ENCODE peak calls at places on chromosome 15, in ten cellular contexts. One of them, this sample, is unnamed.

GRCh38 chr15:101062471-101063171 is 143.5 kb downstream of the LRRK1 start:
- DNase-seq in ovary: no peak
- DNase-seq in breast epithelium: no peak
- DNase-seq in IMR-90: no peak
- DNase-seq in uterus: no peak
- DNase-seq in esophagus squamous epithelium: no peak
- DNase-seq in sigmoid colon: peak; percentile 42
- DNase-seq in upper lobe of left lung: no peak
- DNase-seq in body of pancreas: no peak
- DNase-seq in GM12878: peak; percentile 51
- DNase-seq in this sample: peak; percentile 27

GRCh38 chr15:49831206-49831965 is 210.5 kb downstream of the DTWD1 start:
- DNase-seq in ovary: no peak
- DNase-seq in breast epithelium: peak; percentile 28
- DNase-seq in IMR-90: peak; percentile 95
- DNase-seq in uterus: peak; percentile 58
- DNase-seq in esophagus squamous epithelium: no peak
- DNase-seq in sigmoid colon: peak; percentile 74
- DNase-seq in upper lobe of left lung: no peak
- DNase-seq in body of pancreas: peak; percentile 45
- DNase-seq in GM12878: no peak
- DNase-seq in this sample: no peak

GRCh38 chr15:88717342-88718017 is 78.7 kb downstream of the ISG20 start:
- DNase-seq in ovary: no peak
- DNase-seq in breast epithelium: no peak
- DNase-seq in IMR-90: no peak
- DNase-seq in uterus: no peak
- DNase-seq in esophagus squamous epithelium: no peak
- DNase-seq in sigmoid colon: no peak
- DNase-seq in upper lobe of left lung: no peak
- DNase-seq in body of pancreas: no peak
- DNase-seq in GM12878: no peak
- DNase-seq in this sample: no peak

GRCh38 chr15:73273181-73274002 is 95.4 kb downstream of the HCN4 start:
- DNase-seq in ovary: peak; percentile 61
- DNase-seq in breast epithelium: peak; percentile 31
- DNase-seq in IMR-90: peak; percentile 67
- DNase-seq in uterus: peak; percentile 41
- DNase-seq in esophagus squamous epithelium: no peak
- DNase-seq in sigmoid colon: peak; percentile 71
- DNase-seq in upper lobe of left lung: no peak
- DNase-seq in body of pancreas: peak; percentile 55
- DNase-seq in GM12878: no peak
- DNase-seq in this sample: peak; percentile 55

GRCh38 chr15:49044761-49045571 is 1.3 kb downstream of the SECISBP2L start:
- DNase-seq in ovary: no peak
- DNase-seq in breast epithelium: no peak
- DNase-seq in IMR-90: peak; percentile 1
- DNase-seq in uterus: no peak
- DNase-seq in esophagus squamous epithelium: no peak
- DNase-seq in sigmoid colon: no peak
- DNase-seq in upper lobe of left lung: no peak
- DNase-seq in body of pancreas: no peak
- DNase-seq in GM12878: no peak
- DNase-seq in this sample: no peak

GRCh38 chr15:99305761-99306505 is 54.7 kb downstream of the LRRC28 start:
- DNase-seq in ovary: peak; percentile 40
- DNase-seq in breast epithelium: peak; percentile 83
- DNase-seq in IMR-90: peak; percentile 87
- DNase-seq in uterus: peak; percentile 46
- DNase-seq in esophagus squamous epithelium: no peak
- DNase-seq in sigmoid colon: no peak
- DNase-seq in upper lobe of left lung: peak; percentile 33
- DNase-seq in body of pancreas: peak; percentile 34
- DNase-seq in GM12878: no peak
- DNase-seq in this sample: peak; percentile 68

GRCh38 chr15:93929375-93930094 is 301.8 kb upstream of the MCTP2 start:
- DNase-seq in ovary: peak; percentile 65
- DNase-seq in breast epithelium: peak; percentile 19
- DNase-seq in IMR-90: peak; percentile 60
- DNase-seq in uterus: peak; percentile 68
- DNase-seq in esophagus squamous epithelium: no peak
- DNase-seq in sigmoid colon: peak; percentile 89
- DNase-seq in upper lobe of left lung: no peak
- DNase-seq in body of pancreas: peak; percentile 48
- DNase-seq in GM12878: no peak
- DNase-seq in this sample: no peak

GRCh38 chr15:70016511-70016994 is 81.2 kb downstream of the TLE3 start:
- DNase-seq in ovary: no peak
- DNase-seq in breast epithelium: no peak
- DNase-seq in IMR-90: no peak
- DNase-seq in uterus: no peak
- DNase-seq in esophagus squamous epithelium: no peak
- DNase-seq in sigmoid colon: no peak
- DNase-seq in upper lobe of left lung: no peak
- DNase-seq in body of pancreas: no peak
- DNase-seq in GM12878: peak; percentile 82
- DNase-seq in this sample: no peak

GRCh38 chr15:45603881-45604280 is 16.7 kb downstream of the BLOC1S6 start:
- DNase-seq in ovary: no peak
- DNase-seq in breast epithelium: no peak
- DNase-seq in IMR-90: no peak
- DNase-seq in uterus: no peak
- DNase-seq in esophagus squamous epithelium: no peak
- DNase-seq in sigmoid colon: no peak
- DNase-seq in upper lobe of left lung: no peak
- DNase-seq in body of pancreas: no peak
- DNase-seq in GM12878: no peak
- DNase-seq in this sample: no peak

GRCh38 chr15:45604321-45604720 is 17.1 kb downstream of the BLOC1S6 start:
- DNase-seq in ovary: no peak
- DNase-seq in breast epithelium: no peak
- DNase-seq in IMR-90: no peak
- DNase-seq in uterus: no peak
- DNase-seq in esophagus squamous epithelium: no peak
- DNase-seq in sigmoid colon: no peak
- DNase-seq in upper lobe of left lung: no peak
- DNase-seq in body of pancreas: no peak
- DNase-seq in GM12878: no peak
- DNase-seq in this sample: no peak

GRCh38 chr15:45606841-45607240 is 19.7 kb downstream of the BLOC1S6 start:
- DNase-seq in ovary: no peak
- DNase-seq in breast epithelium: no peak
- DNase-seq in IMR-90: no peak
- DNase-seq in uterus: no peak
- DNase-seq in esophagus squamous epithelium: no peak
- DNase-seq in sigmoid colon: no peak
- DNase-seq in upper lobe of left lung: no peak
- DNase-seq in body of pancreas: no peak
- DNase-seq in GM12878: no peak
- DNase-seq in this sample: no peak

GRCh38 chr15:45611305-45611704 is 23.5 kb upstream of the SQOR start:
- DNase-seq in ovary: no peak
- DNase-seq in breast epithelium: no peak
- DNase-seq in IMR-90: no peak
- DNase-seq in uterus: no peak
- DNase-seq in esophagus squamous epithelium: no peak
- DNase-seq in sigmoid colon: no peak
- DNase-seq in upper lobe of left lung: no peak
- DNase-seq in body of pancreas: no peak
- DNase-seq in GM12878: no peak
- DNase-seq in this sample: no peak

DNA sequence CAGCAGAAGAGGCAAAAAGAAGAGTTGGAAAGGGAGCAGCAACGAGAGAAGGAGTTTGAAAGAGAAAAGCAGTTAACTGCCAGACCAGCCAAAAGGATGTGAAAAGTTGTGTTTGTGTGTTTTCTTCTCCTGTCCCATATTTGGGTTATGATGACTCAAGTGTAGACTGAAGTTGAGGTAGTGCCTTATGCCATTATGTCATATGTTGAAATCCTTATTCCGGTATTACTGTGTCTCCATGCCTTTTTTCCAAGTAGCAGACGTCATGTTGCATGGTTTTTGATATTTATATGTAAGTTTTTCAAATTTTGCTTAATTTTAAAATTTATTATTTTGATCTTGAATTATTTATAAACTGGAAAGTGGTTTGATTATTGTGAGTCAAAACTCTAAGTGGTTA is 19.2 kb downstream of the BLOC1S6 start:
- DNase-seq in ovary: no peak
- DNase-seq in breast epithelium: no peak
- DNase-seq in IMR-90: peak; percentile 30
- DNase-seq in uterus: no peak
- DNase-seq in esophagus squamous epithelium: no peak
- DNase-seq in sigmoid colon: no peak
- DNase-seq in upper lobe of left lung: no peak
- DNase-seq in body of pancreas: no peak
- DNase-seq in GM12878: no peak
- DNase-seq in this sample: no peak
- H3K4me1 ChIP-seq in ovary: no peaks in the 10 kb centered on the region
- H3K4me1 ChIP-seq in breast epithelium: no peaks in the 10 kb centered on the region
- H3K4me1 ChIP-seq in IMR-90: no peaks in the 10 kb centered on the region
- H3K4me1 ChIP-seq in uterus: no peaks in the 10 kb centered on the region
- H3K4me1 ChIP-seq in esophagus squamous epithelium: no peaks in the 10 kb centered on the region
- H3K4me1 ChIP-seq in sigmoid colon: no peaks in the 10 kb centered on the region
- H3K4me1 ChIP-seq in upper lobe of left lung: no peaks in the 10 kb centered on the region
- H3K4me1 ChIP-seq in body of pancreas: no peaks in the 10 kb centered on the region
- H3K4me1 ChIP-seq in GM12878: peaks cover 14% of the 10 kb centered on the region
- H3K4me1 ChIP-seq in this sample: no peaks in the 10 kb centered on the region

GRCh38 chr15:62389887-62390792 is 225.1 kb upstream of the C2CD4B start:
- DNase-seq in ovary: peak; percentile 66
- DNase-seq in breast epithelium: peak; percentile 21
- DNase-seq in IMR-90: peak; percentile 77
- DNase-seq in uterus: peak; percentile 71
- DNase-seq in esophagus squamous epithelium: no peak
- DNase-seq in sigmoid colon: peak; percentile 79
- DNase-seq in upper lobe of left lung: peak; percentile 56
- DNase-seq in body of pancreas: peak; percentile 62
- DNase-seq in GM12878: no peak
- DNase-seq in this sample: peak; percentile 79

GRCh38 chr15:62393196-62393595 is 228.1 kb upstream of the C2CD4B start:
- DNase-seq in ovary: no peak
- DNase-seq in breast epithelium: no peak
- DNase-seq in IMR-90: peak; percentile 51
- DNase-seq in uterus: no peak
- DNase-seq in esophagus squamous epithelium: no peak
- DNase-seq in sigmoid colon: no peak
- DNase-seq in upper lobe of left lung: no peak
- DNase-seq in body of pancreas: no peak
- DNase-seq in GM12878: no peak
- DNase-seq in this sample: no peak

GRCh38 chr15:62392411-62392810 is 227.3 kb upstream of the C2CD4B start:
- DNase-seq in ovary: peak; percentile 19
- DNase-seq in breast epithelium: no peak
- DNase-seq in IMR-90: peak; percentile 53
- DNase-seq in uterus: no peak
- DNase-seq in esophagus squamous epithelium: no peak
- DNase-seq in sigmoid colon: no peak
- DNase-seq in upper lobe of left lung: no peak
- DNase-seq in body of pancreas: peak; percentile 20
- DNase-seq in GM12878: no peak
- DNase-seq in this sample: no peak

GRCh38 chr15:62390793-62391543 is 225.9 kb upstream of the C2CD4B start:
- DNase-seq in ovary: peak; percentile 47
- DNase-seq in breast epithelium: no peak
- DNase-seq in IMR-90: peak; percentile 36
- DNase-seq in uterus: peak; percentile 41
- DNase-seq in esophagus squamous epithelium: no peak
- DNase-seq in sigmoid colon: peak; percentile 74
- DNase-seq in upper lobe of left lung: peak; percentile 42
- DNase-seq in body of pancreas: peak; percentile 32
- DNase-seq in GM12878: no peak
- DNase-seq in this sample: peak; percentile 62

GRCh38 chr15:62391565-62392262 is 226.6 kb upstream of the C2CD4B start:
- DNase-seq in ovary: peak; percentile 58
- DNase-seq in breast epithelium: peak; percentile 24
- DNase-seq in IMR-90: peak; percentile 34
- DNase-seq in uterus: peak; percentile 58
- DNase-seq in esophagus squamous epithelium: no peak
- DNase-seq in sigmoid colon: peak; percentile 79
- DNase-seq in upper lobe of left lung: peak; percentile 34
- DNase-seq in body of pancreas: peak; percentile 33
- DNase-seq in GM12878: no peak
- DNase-seq in this sample: peak; percentile 63
- TF ChIP-seq POLR2A in ovary: no peak
- TF ChIP-seq POLR2A in breast epithelium: no peak
- TF ChIP-seq POLR2A in IMR-90: peak; percentile 2
- TF ChIP-seq POLR2A in uterus: no peak
- TF ChIP-seq POLR2A in esophagus squamous epithelium: no peak
- TF ChIP-seq POLR2A in sigmoid colon: no peak
- TF ChIP-seq POLR2A in upper lobe of left lung: no peak
- TF ChIP-seq POLR2A in body of pancreas: no peak
- TF ChIP-seq POLR2A in GM12878: no peak
- TF ChIP-seq POLR2A in this sample: no peak

GRCh38 chr15:74783072-74783807 is 1.4 kb downstream of the CSK start:
- DNase-seq in ovary: no peak
- DNase-seq in breast epithelium: no peak
- DNase-seq in IMR-90: peak; percentile 36
- DNase-seq in uterus: no peak
- DNase-seq in esophagus squamous epithelium: no peak
- DNase-seq in sigmoid colon: no peak
- DNase-seq in upper lobe of left lung: peak; percentile 57
- DNase-seq in body of pancreas: no peak
- DNase-seq in GM12878: no peak
- DNase-seq in this sample: peak; percentile 70

GRCh38 chr15:74780523-74780982 is 1.3 kb upstream of the CSK start:
- DNase-seq in ovary: no peak
- DNase-seq in breast epithelium: no peak
- DNase-seq in IMR-90: no peak
- DNase-seq in uterus: no peak
- DNase-seq in esophagus squamous epithelium: no peak
- DNase-seq in sigmoid colon: no peak
- DNase-seq in upper lobe of left lung: no peak
- DNase-seq in body of pancreas: no peak
- DNase-seq in GM12878: no peak
- DNase-seq in this sample: no peak

GRCh38 chr15:74782596-74783071 is 754 bp downstream of the CSK start:
- DNase-seq in ovary: no peak
- DNase-seq in breast epithelium: no peak
- DNase-seq in IMR-90: no peak
- DNase-seq in uterus: no peak
- DNase-seq in esophagus squamous epithelium: no peak
- DNase-seq in sigmoid colon: no peak
- DNase-seq in upper lobe of left lung: peak; percentile 24
- DNase-seq in body of pancreas: no peak
- DNase-seq in GM12878: no peak
- DNase-seq in this sample: no peak

GRCh38 chr15:74780983-74781672 is 752 bp upstream of the CSK start:
- DNase-seq in ovary: no peak
- DNase-seq in breast epithelium: no peak
- DNase-seq in IMR-90: peak; percentile 28
- DNase-seq in uterus: no peak
- DNase-seq in esophagus squamous epithelium: no peak
- DNase-seq in sigmoid colon: no peak
- DNase-seq in upper lobe of left lung: peak; percentile 78
- DNase-seq in body of pancreas: peak; percentile 56
- DNase-seq in GM12878: no peak
- DNase-seq in this sample: peak; percentile 81

GRCh38 chr15:74781673-74782595 is at the start of gene CSK:
- DNase-seq in ovary: peak; percentile 74
- DNase-seq in breast epithelium: no peak
- DNase-seq in IMR-90: peak; percentile 51
- DNase-seq in uterus: peak; percentile 80
- DNase-seq in esophagus squamous epithelium: no peak
- DNase-seq in sigmoid colon: peak; percentile 86
- DNase-seq in upper lobe of left lung: peak; percentile 73
- DNase-seq in body of pancreas: peak; percentile 74
- DNase-seq in GM12878: no peak
- DNase-seq in this sample: peak; percentile 82
- H3K4me1 ChIP-seq in ovary: peaks cover 14% of the 10 kb centered on the region
- H3K4me1 ChIP-seq in breast epithelium: peaks cover 9% of the 10 kb centered on the region
- H3K4me1 ChIP-seq in IMR-90: peaks cover 14% of the 10 kb centered on the region
- H3K4me1 ChIP-seq in uterus: peaks cover 17% of the 10 kb centered on the region
- H3K4me1 ChIP-seq in esophagus squamous epithelium: peaks cover 77% of the 10 kb centered on the region
- H3K4me1 ChIP-seq in sigmoid colon: no peaks in the 10 kb centered on the region
- H3K4me1 ChIP-seq in upper lobe of left lung: peaks cover 85% of the 10 kb centered on the region
- H3K4me1 ChIP-seq in body of pancreas: peaks cover 44% of the 10 kb centered on the region
- H3K4me1 ChIP-seq in GM12878: peaks cover 59% of the 10 kb centered on the region
- H3K4me1 ChIP-seq in this sample: peaks cover 45% of the 10 kb centered on the region

GRCh38 chr15:92921215-92922131 is 21.3 kb downstream of the CHD2 start:
- DNase-seq in ovary: no peak
- DNase-seq in breast epithelium: no peak
- DNase-seq in IMR-90: peak; percentile 73
- DNase-seq in uterus: no peak
- DNase-seq in esophagus squamous epithelium: no peak
- DNase-seq in sigmoid colon: no peak
- DNase-seq in upper lobe of left lung: no peak
- DNase-seq in body of pancreas: peak; percentile 59
- DNase-seq in GM12878: no peak
- DNase-seq in this sample: no peak
- TF ChIP-seq POLR2A in ovary: no peak
- TF ChIP-seq POLR2A in breast epithelium: no peak
- TF ChIP-seq POLR2A in IMR-90: no peak
- TF ChIP-seq POLR2A in uterus: no peak
- TF ChIP-seq POLR2A in esophagus squamous epithelium: no peak
- TF ChIP-seq POLR2A in sigmoid colon: no peak
- TF ChIP-seq POLR2A in upper lobe of left lung: no peak
- TF ChIP-seq POLR2A in body of pancreas: no peak
- TF ChIP-seq POLR2A in GM12878: peak; percentile 13
- TF ChIP-seq POLR2A in this sample: no peak

This sample was measured in right lobe of liver.